ENCODE peak calls at places on chromosome 1, in four cellular contexts. E is hippocampal formation, S is Caki2, I is T-cell. P is an unnamed sample.

GRCh38 chr1:33007190-33008050 is 29.3 kb downstream of the AK2 start:
- DNase-seq in S (peak), E (peak), I (no peak), P (no peak)

GRCh38 chr1:218301217-218301616 is 16.1 kb downstream of the RRP15 start:
- DNase-seq in E (no peak), I (no peak), S (no peak), P (no peak)

GRCh38 chr1:151992345-151993083 is 1.1 kb downstream of the S100A10 start:
- DNase-seq in S (peak), E (no peak), I (no peak), P (peak)

GRCh38 chr1:201501144-201501543 is 5.8 kb downstream of the CSRP1 start:
- DNase-seq in I (no peak), S (no peak), E (no peak), P (no peak)

GRCh38 chr1:116765962-116766361 is 11.7 kb downstream of the CD2 start:
- DNase-seq in E (no peak), I (no peak), S (no peak), P (no peak)

GRCh38 chr1:14733053-14733778 is 134.7 kb downstream of the KAZN start:
- DNase-seq in E (no peak), I (no peak), S (peak), P (peak)

GRCh38 chr1:236073307-236073897 is 8.5 kb upstream of the NID1 start:
- DNase-seq in E (no peak), S (no peak), I (no peak), P (no peak)

GRCh38 chr1:85584264-85584781 is 3.8 kb downstream of the CCN1 start:
- DNase-seq in I (no peak), E (no peak), S (peak), P (no peak)

GRCh38 chr1:184035719-184036516 is 1.6 kb downstream of the COLGALT2 start:
- DNase-seq in I (no peak), S (no peak), E (peak), P (no peak)

GRCh38 chr1:232142403-232143314 is 487.3 kb downstream of the SIPA1L2 start:
- DNase-seq in S (no peak), E (peak), I (no peak), P (no peak)